ENCODE peak calls at places on chromosome 21, in five cellular contexts. One of them, this sample, is unnamed.

GRCh38 chr21:36436829-36437744 is 42.8 kb downstream of the CLDN14 start:
- DNase-seq in upper lobe of right lung: no peak
- DNase-seq in stimulated activated CD8-positive, alpha-beta memory T cell treated with anti-CD3 and anti-CD28 coated beads, Interleukin-12 subunit alpha, Interleukin-12 subunit beta, amount 100 ng/mL, for 4 hours: no peak
- DNase-seq in lower lobe of right lung: no peak
- DNase-seq in GM12892: no peak
- DNase-seq in this sample: no peak

GRCh38 chr21:32921632-32922230 is 104.0 kb upstream of the OLIG2 start:
- DNase-seq in upper lobe of right lung: peak; percentile 72
- DNase-seq in stimulated activated CD8-positive, alpha-beta memory T cell treated with anti-CD3 and anti-CD28 coated beads, Interleukin-12 subunit alpha, Interleukin-12 subunit beta, amount 100 ng/mL, for 4 hours: no peak
- DNase-seq in lower lobe of right lung: peak; percentile 61
- DNase-seq in GM12892: no peak
- DNase-seq in this sample: peak; percentile 73

GRCh38 chr21:22115746-22116145 is 1117.5 kb downstream of the NCAM2 start:
- DNase-seq in upper lobe of right lung: no peak
- DNase-seq in stimulated activated CD8-positive, alpha-beta memory T cell treated with anti-CD3 and anti-CD28 coated beads, Interleukin-12 subunit alpha, Interleukin-12 subunit beta, amount 100 ng/mL, for 4 hours: no peak
- DNase-seq in lower lobe of right lung: no peak
- DNase-seq in GM12892: no peak
- DNase-seq in this sample: no peak

GRCh38 chr21:38400195-38400695 is 98.0 kb downstream of the ERG start:
- DNase-seq in upper lobe of right lung: no peak
- DNase-seq in stimulated activated CD8-positive, alpha-beta memory T cell treated with anti-CD3 and anti-CD28 coated beads, Interleukin-12 subunit alpha, Interleukin-12 subunit beta, amount 100 ng/mL, for 4 hours: no peak
- DNase-seq in lower lobe of right lung: no peak
- DNase-seq in GM12892: no peak
- DNase-seq in this sample: no peak

GRCh38 chr21:35102488-35103407 is 53.6 kb upstream of the RUNX1 start:
- DNase-seq in upper lobe of right lung: no peak
- DNase-seq in stimulated activated CD8-positive, alpha-beta memory T cell treated with anti-CD3 and anti-CD28 coated beads, Interleukin-12 subunit alpha, Interleukin-12 subunit beta, amount 100 ng/mL, for 4 hours: peak; percentile 6
- DNase-seq in lower lobe of right lung: peak; percentile 61
- DNase-seq in GM12892: peak; percentile 15
- DNase-seq in this sample: peak; percentile 74

GRCh38 chr21:43369124-43369523 is 57.8 kb downstream of the SIK1 start:
- DNase-seq in upper lobe of right lung: no peak
- DNase-seq in stimulated activated CD8-positive, alpha-beta memory T cell treated with anti-CD3 and anti-CD28 coated beads, Interleukin-12 subunit alpha, Interleukin-12 subunit beta, amount 100 ng/mL, for 4 hours: no peak
- DNase-seq in lower lobe of right lung: no peak
- DNase-seq in GM12892: no peak
- DNase-seq in this sample: peak; percentile 60

GRCh38 chr21:42097860-42098259 is 26.7 kb downstream of the UMODL1 start:
- DNase-seq in upper lobe of right lung: no peak
- DNase-seq in stimulated activated CD8-positive, alpha-beta memory T cell treated with anti-CD3 and anti-CD28 coated beads, Interleukin-12 subunit alpha, Interleukin-12 subunit beta, amount 100 ng/mL, for 4 hours: no peak
- DNase-seq in lower lobe of right lung: no peak
- DNase-seq in GM12892: no peak
- DNase-seq in this sample: no peak

GRCh38 chr21:21860888-21861287 is 862.7 kb downstream of the NCAM2 start:
- DNase-seq in upper lobe of right lung: no peak
- DNase-seq in stimulated activated CD8-positive, alpha-beta memory T cell treated with anti-CD3 and anti-CD28 coated beads, Interleukin-12 subunit alpha, Interleukin-12 subunit beta, amount 100 ng/mL, for 4 hours: no peak
- DNase-seq in lower lobe of right lung: no peak
- DNase-seq in GM12892: no peak
- DNase-seq in this sample: no peak

This sample was measured in Right ventricle myocardium inferior.